ENCODE peak calls at places on chromosome 14, in seven cellular contexts. V is SJCRH30, I is retina, N is NCI-H510A, A is HS-27A, L is frontal cortex, U is C1 segment of cervical spinal cord. G is an unnamed sample.

GRCh38 chr14:28348797-28349196 is 417.8 kb upstream of the FOXG1 start:
- DNase-seq in V (no peak), L (no peak), N (no peak), I (no peak), U (no peak), A (no peak), G (no peak)

GRCh38 chr14:92209141-92209540 is 87.4 kb downstream of the CPSF2 start:
- DNase-seq in A (no peak), N (no peak), L (no peak), V (no peak), I (no peak), U (no peak), G (no peak)

GRCh38 chr14:60964901-60965300 is 16.0 kb downstream of the TRMT5 start:
- DNase-seq in A (no peak), I (no peak), L (no peak), U (no peak), N (no peak), V (no peak), G (no peak)

GRCh38 chr14:104694991-104695659 is 5.7 kb downstream of the INF2 start:
- DNase-seq in A (no peak), V (no peak), I (no peak), U (no peak), L (no peak), N (peak), G (no peak)

GRCh38 chr14:103392572-103392971 is 7.4 kb downstream of the MARK3 start:
- DNase-seq in N (no peak), U (no peak), V (no peak), I (no peak), L (no peak), A (no peak), G (no peak)

GRCh38 chr14:61244051-61244450 is 37.1 kb downstream of the TMEM30B start:
- DNase-seq in V (peak), N (no peak), U (no peak), A (no peak), L (no peak), I (no peak), G (no peak)

GRCh38 chr14:78157855-78158436 is 12.2 kb upstream of the NRXN3 start:
- DNase-seq in N (no peak), L (no peak), A (no peak), V (peak), U (no peak), I (peak), G (no peak)

GRCh38 chr14:29240046-29240445 is 473.5 kb downstream of the FOXG1 start:
- DNase-seq in I (no peak), N (no peak), V (no peak), L (no peak), A (peak), U (no peak), G (no peak)

GRCh38 chr14:71725802-71726638 is 206.2 kb upstream of the RGS6 start:
- DNase-seq in I (no peak), L (no peak), N (no peak), V (no peak), U (no peak), A (no peak), G (no peak)

GRCh38 chr14:106436310-106436905 is 910.0 kb downstream of the TMEM121 start:
- DNase-seq in N (no peak), U (no peak), V (peak), L (no peak), A (no peak), I (no peak), G (peak)

GRCh38 chr14:52048641-52049204 is 20.1 kb downstream of the NID2 start:
- DNase-seq in V (no peak), N (no peak), U (no peak), I (no peak), L (no peak), A (no peak), G (no peak)

GRCh38 chr14:52840916-52841315 is 49.5 kb upstream of the GNPNAT1 start:
- DNase-seq in U (peak), I (no peak), A (peak), N (no peak), V (peak), L (peak), G (no peak)

GRCh38 chr14:74414793-74415437 is 11.1 kb downstream of the SYNDIG1L start:
- DNase-seq in U (no peak), A (no peak), N (no peak), I (no peak), L (no peak), V (no peak), G (no peak)

GRCh38 chr14:55160989-55161388 is 30.4 kb downstream of the DLGAP5 start:
- DNase-seq in U (no peak), N (no peak), V (no peak), L (no peak), I (no peak), A (no peak), G (no peak)

G was measured in NCI-H1048.